ENCODE peak calls at places on chromosome 7, in ten cellular contexts. I, Z, J, Y, W, K, X, S, O and M are unnamed samples.

GRCh38 chr7:96121752-96122151 is 200.1 kb downstream of the SLC25A13 start:
- DNase-seq in X (no peak), Z (no peak), I (no peak), O (no peak), W (no peak), S (no peak), Y (no peak), K (no peak), J (no peak), M (no peak)

GRCh38 chr7:46557295-46557711 is 636.2 kb upstream of the IGFBP3 start:
- DNase-seq in K (peak), X (no peak), W (no peak), Y (no peak), I (no peak), J (no peak), S (peak), O (no peak), Z (no peak), M (no peak)

GRCh38 chr7:142057101-142057500 is 54.4 kb upstream of the MGAM2 start:
- DNase-seq in Z (no peak), K (no peak), O (no peak), J (no peak), S (no peak), X (no peak), W (no peak), Y (no peak), I (no peak), M (no peak)

GRCh38 chr7:56009695-56010094 is 41.5 kb downstream of the PSPH start:
- DNase-seq in O (peak), K (peak), W (peak), I (no peak), S (no peak), Z (no peak), J (peak), X (no peak), Y (no peak), M (no peak)

GRCh38 chr7:2405601-2406345 is 2.4 kb downstream of the CHST12 start:
- DNase-seq in I (peak), K (peak), X (no peak), S (no peak), Y (no peak), W (no peak), O (no peak), J (no peak), Z (peak), M (no peak)

GRCh38 chr7:84102213-84102612 is 92.4 kb downstream of the SEMA3A start:
- DNase-seq in X (peak), J (no peak), K (no peak), Z (no peak), Y (no peak), I (peak), W (no peak), O (peak), S (no peak), M (no peak)

GRCh38 chr7:12210179-12211053 is 678 bp upstream of the TMEM106B start:
- DNase-seq in W (no peak), Z (no peak), I (no peak), Y (peak), J (peak), O (no peak), S (peak), K (peak), X (no peak), M (no peak)

GRCh38 chr7:106542550-106543220 is 118.3 kb downstream of the CCDC71L start:
- DNase-seq in W (no peak), I (peak), J (peak), X (peak), Y (peak), S (peak), Z (peak), O (peak), K (peak), M (peak)

GRCh38 chr7:40948239-40948638 is 754.7 kb downstream of the INHBA start:
- DNase-seq in W (no peak), K (no peak), J (no peak), S (no peak), I (no peak), O (no peak), Z (no peak), X (peak), Y (no peak), M (no peak)

GRCh38 chr7:94395141-94396041 is 696 bp downstream of the COL1A2 start:
- DNase-seq in O (peak), J (no peak), Y (peak), Z (peak), K (peak), W (no peak), S (peak), I (peak), X (peak), M (no peak)

GRCh38 chr7:27375958-27376357 is 133.4 kb downstream of the EVX1 start:
- DNase-seq in S (no peak), K (no peak), J (no peak), X (no peak), W (no peak), I (no peak), Y (no peak), O (no peak), Z (no peak), M (no peak)

GRCh38 chr7:51587600-51587999 is 271.0 kb upstream of the COBL start:
- DNase-seq in Y (no peak), X (no peak), S (no peak), O (no peak), W (no peak), J (no peak), I (no peak), Z (no peak), K (no peak), M (no peak)

GRCh38 chr7:29214056-29214455 is 19.5 kb downstream of the CHN2 start:
- DNase-seq in K (no peak), S (no peak), J (no peak), Z (no peak), X (no peak), I (no peak), O (no peak), W (no peak), Y (no peak), M (no peak)

GRCh38 chr7:20113423-20114027 is 103.7 kb downstream of the MACC1 start:
- DNase-seq in O (no peak), S (no peak), X (no peak), J (no peak), Z (peak), W (no peak), Y (no peak), I (no peak), K (no peak), M (no peak)

GRCh38 chr7:152200395-152200794 is 174.9 kb downstream of the GALNT11 start:
- DNase-seq in I (no peak), K (no peak), J (no peak), S (no peak), O (peak), W (no peak), X (no peak), Y (no peak), Z (no peak), M (no peak)

GRCh38 chr7:149670288-149670687 is 103.1 kb downstream of the ZNF467 start:
- DNase-seq in O (no peak), X (peak), Z (no peak), I (peak), K (peak), W (no peak), Y (peak), J (no peak), S (no peak), M (no peak)

GRCh38 chr7:11960621-11961020 is 128.6 kb upstream of the THSD7A start:
- DNase-seq in W (no peak), S (no peak), J (no peak), Z (no peak), K (no peak), X (no peak), O (no peak), I (no peak), Y (no peak), M (no peak)

GRCh38 chr7:47403341-47403866 is 178.5 kb downstream of the TNS3 start:
- DNase-seq in I (no peak), W (no peak), Z (no peak), K (no peak), J (no peak), Y (peak), O (no peak), X (no peak), S (no peak), M (no peak)

DNA sequence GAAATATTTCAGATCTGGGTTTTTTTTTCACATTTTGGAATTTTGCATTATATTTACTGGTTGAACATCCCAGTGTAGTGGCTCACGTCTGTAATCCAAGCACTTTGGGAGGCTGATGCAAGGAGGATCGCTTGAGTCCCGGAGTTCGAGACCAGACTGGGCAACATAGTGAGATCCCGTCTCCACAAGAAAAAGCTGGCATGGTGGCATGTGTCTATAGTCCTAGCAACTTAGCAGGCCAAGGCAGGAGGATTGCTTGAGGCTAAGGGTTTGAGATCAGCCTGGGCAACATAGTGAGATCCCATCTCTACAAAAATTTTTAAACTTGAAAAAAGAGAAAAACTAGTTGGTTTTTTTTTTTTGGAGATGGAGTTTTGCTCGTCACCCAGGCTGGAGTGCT is 6.0 kb downstream of the RFC2 start:
- DNase-seq in J (no peak), X (no peak), I (no peak), Y (no peak), O (no peak), S (no peak), Z (no peak), W (no peak), K (no peak), M (no peak)
- H3K4me3 ChIP-seq in J (no peak), X (no peak), I (no peak), Y (no peak), O (no peak), S (no peak), Z (no peak), W (no peak), K (no peak), M (no peak)

DNA sequence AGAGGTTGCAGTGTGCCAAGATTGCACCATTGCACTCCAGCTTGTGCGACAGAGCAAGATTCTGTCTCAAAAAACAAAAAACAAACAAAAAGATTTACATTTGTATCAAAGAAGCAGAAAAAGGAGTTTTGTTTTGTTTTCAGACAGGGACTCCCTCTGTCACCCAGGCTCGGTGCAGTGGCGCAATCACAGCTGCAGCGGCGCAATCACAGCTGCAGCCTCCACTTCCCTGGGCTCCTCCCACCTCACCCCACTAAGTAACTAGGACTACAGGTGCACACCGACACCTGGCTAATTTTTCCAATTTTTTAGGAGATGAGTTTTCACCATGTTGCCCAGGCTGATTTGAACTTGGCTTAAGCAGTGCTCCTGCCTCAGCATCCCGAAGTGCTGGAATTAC is 1.8 kb downstream of the ARMC10 start:
- DNase-seq in J (peak), X (no peak), S (no peak), W (no peak), O (no peak), K (no peak), I (no peak), Y (no peak), Z (no peak), M (no peak)
- H3K4me3 ChIP-seq in J (no peak), X (no peak), S (no peak), W (no peak), O (no peak), K (no peak), I (no peak), Y (no peak), Z (no peak), M (no peak)

GRCh38 chr7:45026013-45026412 is 26.0 kb downstream of the CCM2 start:
- DNase-seq in S (no peak), Z (no peak), Y (no peak), K (no peak), I (no peak), J (no peak), X (no peak), O (no peak), W (no peak), M (no peak)

GRCh38 chr7:45028920-45029344 is 28.9 kb downstream of the CCM2 start:
- DNase-seq in Y (no peak), Z (no peak), X (no peak), K (no peak), W (no peak), O (no peak), S (no peak), J (no peak), I (no peak), M (no peak)

GRCh38 chr7:45026984-45027773 is 27.2 kb downstream of the CCM2 start:
- DNase-seq in S (no peak), X (peak), O (peak), J (no peak), I (peak), W (no peak), K (no peak), Z (peak), Y (no peak), M (no peak)

GRCh38 chr7:45028138-45028919 is 28.3 kb downstream of the CCM2 start:
- DNase-seq in I (no peak), O (no peak), W (no peak), J (no peak), Z (no peak), X (no peak), Y (no peak), S (no peak), K (no peak), M (no peak)

GRCh38 chr7:45027774-45028114 is 27.7 kb downstream of the CCM2 start:
- DNase-seq in Z (no peak), Y (no peak), J (no peak), O (no peak), X (no peak), W (no peak), S (no peak), K (no peak), I (no peak), M (no peak)
- H3K4me3 ChIP-seq in Z (peak), Y (peak), J (peak), O (no peak), X (no peak), W (peak), S (no peak), K (no peak), I (no peak), M (no peak)

GRCh38 chr7:33881316-33881715 is 24.0 kb upstream of the BMPER start:
- DNase-seq in Z (no peak), O (no peak), J (no peak), I (no peak), K (no peak), S (no peak), W (no peak), Y (no peak), X (no peak), M (no peak)
- H3K4me3 ChIP-seq in Z (no peak), O (no peak), J (no peak), I (no peak), K (no peak), S (no peak), W (no peak), Y (no peak), X (no peak), M (no peak)